ENCODE peak calls at places on chromosomes 12 and 14, in five cellular contexts. V is heart left ventricle; M is HuH-7; J is activated naive CD8-positive, alpha-beta T cell treated with anti-CD3 and anti-CD28 coated beads, Interleukin-2, amount 50 U/mL, for 24 hours; H is CD4-positive, alpha-beta memory T cell. A is an unnamed sample.

GRCh38 chr14:99522457-99522891 is 41.3 kb downstream of the CCNK start:
- DNase-seq in J (no peak), V (no peak), H (no peak), M (no peak), A (no peak)

GRCh38 chr12:110684322-110684836 is 4.5 kb downstream of the HVCN1 start:
- DNase-seq in J (no peak), H (no peak), V (no peak), M (no peak), A (no peak)

GRCh38 chr14:30015471-30015870 is 87.8 kb upstream of the PRKD1 start:
- DNase-seq in V (no peak), J (no peak), H (no peak), M (no peak), A (no peak)

GRCh38 chr12:103399986-103400385 is 95.8 kb downstream of the C12orf42 start:
- DNase-seq in J (no peak), M (no peak), V (no peak), H (no peak), A (no peak)

GRCh38 chr14:26427059-26427458 is 170.8 kb downstream of the NOVA1 start:
- DNase-seq in H (no peak), M (no peak), J (no peak), V (peak; percentile 11), A (no peak)

GRCh38 chr12:122866379-122866778 is 29.5 kb downstream of the VPS37B start:
- DNase-seq in H (no peak), J (no peak), M (no peak), V (no peak), A (no peak)

GRCh38 chr12:117006333-117006732 is 92.9 kb downstream of the TESC start:
- DNase-seq in H (no peak), V (no peak), M (no peak), J (no peak), A (no peak)

GRCh38 chr12:11500222-11500860 is 105.0 kb upstream of the PRB2 start:
- DNase-seq in M (peak; percentile 74), V (peak; percentile 79), H (peak; percentile 70), J (peak; percentile 88), A (no peak)

GRCh38 chr12:89470741-89471504 is 53.7 kb downstream of the GALNT4 start:
- DNase-seq in H (peak; percentile 53), M (no peak), V (no peak), J (no peak), A (peak; percentile 65)

GRCh38 chr12:91704446-91704845 is 441.2 kb downstream of the BTG1 start:
- DNase-seq in H (no peak), M (no peak), V (peak; percentile 7), J (no peak), A (no peak)

GRCh38 chr12:29921307-29921706 is 137.6 kb upstream of the TMTC1 start:
- DNase-seq in H (no peak), J (no peak), M (no peak), V (no peak), A (no peak)

GRCh38 chr14:102760485-102761193 is 16.6 kb upstream of the TRAF3 start:
- DNase-seq in M (no peak), V (no peak), H (no peak), J (no peak), A (no peak)